ENCODE peak calls at places on chromosomes 13 and 19, in four cellular contexts. V, I, U and S are unnamed samples.
A peak's percentile ranks its signal among the peaks of the same experiment; 100 is the strongest.

GRCh38 chr13:19864339-19865309 is 1.2 kb upstream of the ZMYM5 start:
- DNase-seq in I (no peak), U (no peak), V (peak; percentile 17), S (peak; percentile 20)

GRCh38 chr13:39385621-39386231 is 217.3 kb downstream of the LHFPL6 start:
- DNase-seq in I (no peak), V (no peak), U (no peak), S (peak; percentile 48)

GRCh38 chr19:32580353-32580900 is 563 bp upstream of the PDCD5 start:
- DNase-seq in V (peak; percentile 31), I (no peak), U (no peak), S (no peak)

GRCh38 chr13:32134241-32134801 is 102.7 kb downstream of the FRY start:
- DNase-seq in V (no peak), I (no peak), U (no peak), S (no peak)

GRCh38 chr19:4327252-4327876 is 11.3 kb downstream of the STAP2 start:
- DNase-seq in U (no peak), I (no peak), V (peak; percentile 90), S (peak; percentile 86)

GRCh38 chr19:13315495-13315894 is 165.3 kb downstream of the IER2 start:
- DNase-seq in V (no peak), I (no peak), U (no peak), S (no peak)

GRCh38 chr13:39859898-39860297 is 204.4 kb downstream of the COG6 start:
- DNase-seq in U (no peak), I (no peak), V (no peak), S (no peak)

GRCh38 chr13:49132479-49133002 is 87.6 kb upstream of the MLNR start:
- DNase-seq in U (no peak), I (peak; percentile 42), V (no peak), S (no peak)

GRCh38 chr13:60654405-60654804 is 257.4 kb downstream of the TDRD3 start:
- DNase-seq in I (peak; percentile 16), V (no peak), U (no peak), S (peak; percentile 23)

GRCh38 chr13:54241719-54242118 is 1213.1 kb downstream of the OLFM4 start:
- DNase-seq in I (no peak), V (no peak), U (no peak), S (peak; percentile 26)

GRCh38 chr13:50382511-50382910 is 367.3 kb downstream of the KCNRG start:
- DNase-seq in V (no peak), I (no peak), U (no peak), S (no peak)

GRCh38 chr13:44575035-44575434 is 1.1 kb downstream of the TSC22D1 start:
- DNase-seq in U (no peak), I (no peak), V (no peak), S (no peak)

GRCh38 chr19:35337984-35338296 is 9.0 kb downstream of the CD22 start:
- DNase-seq in V (no peak), I (no peak), U (no peak), S (no peak)

GRCh38 chr19:39182174-39182505 is 14.6 kb upstream of the NCCRP1 start:
- DNase-seq in I (no peak), U (no peak), V (no peak), S (no peak)

GRCh38 chr13:39415403-39415802 is 187.6 kb downstream of the LHFPL6 start:
- DNase-seq in I (no peak), V (no peak), U (no peak), S (peak; percentile 21)

GRCh38 chr13:24074687-24075086 is 85.8 kb upstream of the SPATA13 start:
- DNase-seq in U (no peak), V (no peak), I (no peak), S (no peak)

GRCh38 chr13:113990321-113990837 is 16.5 kb upstream of the C13orf46 start:
- DNase-seq in I (no peak), V (no peak), U (no peak), S (no peak)

GRCh38 chr19:18156841-18157464 is 4.0 kb downstream of the PIK3R2 start:
- DNase-seq in U (no peak), V (peak; percentile 89), I (peak; percentile 63), S (peak; percentile 62)

GRCh38 chr19:1528596-1529429 is 4.9 kb downstream of the PLK5 start:
- DNase-seq in U (no peak), V (no peak), I (no peak), S (no peak)

GRCh38 chr13:31081316-31081715 is 80.4 kb downstream of the HSPH1 start:
- DNase-seq in I (no peak), U (no peak), V (no peak), S (no peak)

GRCh38 chr13:66503890-66504289 is 726.2 kb downstream of the PCDH9 start:
- DNase-seq in V (no peak), I (no peak), U (no peak), S (no peak)

GRCh38 chr13:33351324-33351723 is 65.8 kb upstream of the STARD13 start:
- DNase-seq in I (no peak), V (no peak), U (no peak), S (peak; percentile 14)
- TF ChIP-seq FOXK2 in I (no peak), V (no peak), U (no peak), S (no peak)

DNA sequence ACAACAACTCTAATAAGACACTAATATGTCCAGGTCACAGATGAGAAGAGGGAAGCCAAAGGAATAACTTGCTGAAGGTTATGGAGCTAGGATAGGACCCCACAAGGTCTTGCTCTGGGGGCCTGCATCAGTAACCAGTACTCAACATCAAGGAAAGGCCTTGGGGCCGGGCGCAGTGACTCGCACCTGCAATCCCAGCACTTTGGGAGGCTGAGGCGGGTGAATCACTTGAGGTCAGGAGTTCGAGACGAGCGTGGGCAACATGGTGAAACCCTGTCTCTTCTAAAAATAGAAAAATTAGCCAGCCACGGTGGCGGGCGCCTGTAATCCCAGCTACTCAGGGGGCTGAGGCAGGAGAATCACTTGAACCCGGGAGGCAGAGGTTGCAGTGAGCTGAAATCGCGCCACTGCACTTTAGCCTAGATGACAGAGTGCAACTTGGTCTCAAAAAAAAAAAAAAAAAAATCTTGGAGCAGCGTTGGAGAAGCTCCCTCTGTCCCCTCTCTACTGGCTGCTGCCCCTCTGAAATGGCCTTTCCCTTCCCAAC is 1.8 kb downstream of the LONP1 start:
- DNase-seq in U (no peak), I (no peak), V (no peak), S (no peak)
- TF ChIP-seq FOXM1 in U (no peak), I (no peak), V (no peak), S (no peak)

DNA sequence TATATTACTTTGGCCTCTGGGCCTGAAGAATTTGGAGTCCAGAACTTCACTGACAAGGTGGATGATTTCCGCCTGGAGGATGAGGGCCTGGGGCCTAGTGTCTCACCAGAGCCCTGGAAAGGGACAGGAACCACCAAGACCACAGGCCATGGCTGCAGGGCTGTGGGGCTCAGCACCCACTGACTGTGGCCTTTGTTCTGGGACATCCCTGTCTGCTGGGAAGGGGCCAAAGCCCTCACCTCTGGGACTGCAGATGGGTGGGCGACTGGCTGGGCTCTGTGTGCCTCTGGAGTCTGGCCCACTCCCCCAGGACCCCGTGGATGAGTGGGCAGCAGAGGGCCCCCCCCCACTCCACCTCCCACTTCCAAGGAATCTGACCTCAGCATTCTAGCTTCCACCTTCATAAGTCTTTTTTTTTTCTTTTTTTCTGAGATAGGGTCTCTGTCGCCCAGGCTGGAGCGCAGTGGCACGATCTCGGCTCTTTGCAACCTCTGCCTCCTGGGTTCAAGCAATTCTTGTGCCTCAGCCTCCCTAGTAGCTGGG is 20.3 kb downstream of the CHST8 start:
- DNase-seq in U (no peak), I (no peak), V (no peak), S (no peak)
- TF ChIP-seq FOXK2 in U (no peak), I (no peak), V (no peak), S (no peak)

GRCh38 chr19:9671654-9672053 is 3.2 kb downstream of the ZNF562 start:
- DNase-seq in U (peak; percentile 3), V (no peak), I (no peak), S (no peak)

GRCh38 chr19:9668544-9668943 is 6.4 kb downstream of the ZNF562 start:
- DNase-seq in V (no peak), U (no peak), I (no peak), S (no peak)

GRCh38 chr19:9672893-9673292 is 2.0 kb downstream of the ZNF562 start:
- DNase-seq in U (no peak), I (peak; percentile 14), V (no peak), S (no peak)

GRCh38 chr19:9674669-9675357 is at the start of gene ZNF562:
- DNase-seq in V (peak; percentile 90), I (peak; percentile 80), U (peak; percentile 45), S (peak; percentile 88)

GRCh38 chr19:9673912-9674668 is 810 bp downstream of the ZNF562 start:
- DNase-seq in V (no peak), U (peak; percentile 1), I (peak; percentile 15), S (no peak)
- TF ChIP-seq FOXM1 in V (no peak), U (no peak), I (no peak), S (no peak)

GRCh38 chr19:55067869-55068268 is 4.9 kb upstream of the RDH13 start:
- DNase-seq in U (no peak), I (no peak), V (no peak), S (no peak)

GRCh38 chr19:55069137-55069858 is 6.3 kb upstream of the RDH13 start:
- DNase-seq in V (peak; percentile 56), U (no peak), I (no peak), S (peak; percentile 28)

GRCh38 chr19:55063492-55063843 is 520 bp upstream of the RDH13 start:
- DNase-seq in V (no peak), I (no peak), U (no peak), S (no peak)

GRCh38 chr19:55068803-55069136 is 5.8 kb upstream of the RDH13 start:
- DNase-seq in U (no peak), V (no peak), I (no peak), S (no peak)

GRCh38 chr19:55066107-55066709 is 3.3 kb upstream of the RDH13 start:
- DNase-seq in U (no peak), V (no peak), I (no peak), S (no peak)
- TF ChIP-seq FOXK2 in U (no peak), V (no peak), I (no peak), S (no peak)

DNA sequence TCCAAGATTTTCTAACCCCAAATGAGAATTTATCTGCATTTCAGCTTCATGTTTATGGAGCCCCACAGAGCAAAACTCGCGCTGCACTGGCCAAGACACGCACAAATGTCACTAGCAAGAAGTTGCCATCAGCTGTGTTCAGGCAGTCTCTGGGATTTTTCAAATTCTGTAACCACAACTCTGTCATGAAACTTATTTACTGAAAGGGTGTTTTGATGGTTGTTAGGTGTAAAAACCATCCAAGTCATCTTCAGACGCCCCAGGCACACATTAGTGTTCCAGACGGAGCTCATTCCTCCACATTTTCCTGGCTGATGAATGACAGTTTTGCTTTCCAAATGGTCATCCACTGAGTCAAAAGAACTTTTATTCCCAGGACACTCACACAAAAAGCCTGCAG is 63.4 kb downstream of the SLC7A1 start:
- DNase-seq in U (no peak), V (no peak), I (no peak), S (no peak)
- TF ChIP-seq FOXM1 in U (no peak), V (no peak), I (no peak), S (no peak)